ENCODE peak calls at places on chromosome 13, in six cellular contexts. U is upper lobe of left lung, X is suprapubic skin, A is transverse colon, P is left ventricle myocardium inferior, L is prostate gland. O is an unnamed sample.

GRCh38 chr13:46062190-46062589 is 9.6 kb upstream of the ZC3H13 start:
- DNase-seq in U (no peak), X (no peak), A (no peak), P (no peak), L (no peak), O (no peak)

GRCh38 chr13:51815848-51816247 is 11.9 kb upstream of the DHRS12 start:
- DNase-seq in U (peak), X (no peak), A (no peak), P (no peak), L (no peak), O (no peak)

GRCh38 chr13:109715902-109716301 is 70.5 kb downstream of the IRS2 start:
- DNase-seq in U (no peak), X (no peak), A (no peak), P (no peak), L (no peak), O (no peak)

GRCh38 chr13:102128216-102128800 is 273.5 kb downstream of the FGF14 start:
- DNase-seq in U (no peak), X (no peak), A (no peak), P (no peak), L (peak), O (no peak)

GRCh38 chr13:79451500-79451962 is 29.4 kb upstream of the NDFIP2 start:
- DNase-seq in U (no peak), X (no peak), A (peak), P (no peak), L (no peak), O (no peak)

GRCh38 chr13:90686438-90686837 is 661.0 kb upstream of the MIR17HG start:
- DNase-seq in U (no peak), X (no peak), A (no peak), P (no peak), L (no peak), O (no peak)

GRCh38 chr13:29125145-29125933 is 305.2 kb downstream of the MTUS2 start:
- DNase-seq in U (no peak), X (no peak), A (no peak), P (no peak), L (no peak), O (no peak)

GRCh38 chr13:30618186-30618937 is 642 bp downstream of the USPL1 start:
- DNase-seq in U (no peak), X (peak), A (peak), P (no peak), L (peak), O (no peak)

GRCh38 chr13:22770891-22771290 is 409.9 kb upstream of the SGCG start:
- DNase-seq in U (peak), X (no peak), A (no peak), P (no peak), L (no peak), O (no peak)

GRCh38 chr13:114023716-114024602 is 50.1 kb upstream of the C13orf46 start:
- DNase-seq in U (peak), X (no peak), A (no peak), P (no peak), L (no peak), O (no peak)

GRCh38 chr13:23617551-23618014 is 47.4 kb downstream of the TNFRSF19 start:
- DNase-seq in U (no peak), X (no peak), A (no peak), P (no peak), L (no peak), O (no peak)

GRCh38 chr13:60655268-60655667 is 258.2 kb downstream of the TDRD3 start:
- DNase-seq in U (no peak), X (no peak), A (no peak), P (no peak), L (no peak), O (no peak)

GRCh38 chr13:60654405-60654804 is 257.4 kb downstream of the TDRD3 start:
- DNase-seq in U (no peak), X (no peak), A (no peak), P (peak), L (peak), O (no peak)
- TF ChIP-seq CTCF in U (peak), X (peak), A (no peak), P (peak), L (peak), O (no peak)

GRCh38 chr13:36712785-36713184 is 39.0 kb downstream of the SERTM1 start:
- DNase-seq in U (no peak), X (no peak), A (no peak), P (no peak), L (no peak), O (no peak)
- H3K27ac ChIP-seq in U (no peak), X (no peak), A (no peak), P (no peak), L (no peak), O (no peak)

GRCh38 chr13:20190481-20191310 is 2.0 kb downstream of the GJB2 start:
- DNase-seq in U (no peak), X (no peak), A (no peak), P (no peak), L (no peak), O (no peak)

GRCh38 chr13:20192470-20193141 is at the start of gene GJB2:
- DNase-seq in U (peak), X (no peak), A (peak), P (no peak), L (no peak), O (no peak)

GRCh38 chr13:20193142-20193923 is 595 bp upstream of the GJB2 start:
- DNase-seq in U (peak), X (no peak), A (no peak), P (no peak), L (no peak), O (no peak)

GRCh38 chr13:20191902-20192469 is 752 bp downstream of the GJB2 start:
- DNase-seq in U (no peak), X (no peak), A (peak), P (no peak), L (no peak), O (peak)

DNA sequence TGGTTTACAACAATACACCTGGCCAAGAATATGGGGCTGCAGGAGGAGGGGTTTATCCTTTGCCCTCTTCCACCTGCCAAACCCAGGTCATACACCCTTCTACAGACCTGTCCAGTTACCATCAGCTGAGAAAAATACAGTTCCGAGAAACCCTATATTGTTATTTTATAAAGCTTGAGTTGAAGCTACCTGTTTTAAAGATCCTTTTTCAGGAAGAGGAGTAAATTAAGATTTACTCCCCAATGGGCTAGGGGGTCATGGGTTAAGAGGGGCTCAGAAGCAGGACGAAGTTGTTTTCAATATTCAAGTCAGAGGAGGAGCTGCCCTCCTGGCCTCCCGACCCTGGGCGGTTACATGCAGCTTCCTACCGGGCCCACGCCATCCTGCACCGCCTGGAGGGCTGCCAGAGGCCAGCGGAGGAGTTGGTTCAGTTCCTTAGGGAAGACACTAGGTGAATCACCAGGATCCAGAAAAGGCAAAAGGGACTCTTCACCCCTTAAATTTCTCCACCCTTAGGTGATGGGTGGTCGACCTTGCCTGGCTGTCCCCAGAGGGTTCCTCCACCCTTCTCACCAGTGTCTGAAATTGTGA is 1.3 kb downstream of the GJB2 start:
- DNase-seq in U (peak), X (no peak), A (peak), P (no peak), L (no peak), O (no peak)
- H3K4me3 ChIP-seq in U (no peak), X (peak), A (peak), P (peak), L (no peak), O (peak)

GRCh38 chr13:27280841-27281240 is 10.2 kb downstream of the RASL11A start:
- DNase-seq in U (no peak), X (no peak), A (no peak), P (no peak), L (no peak), O (no peak)

GRCh38 chr13:27283906-27284523 is 13.4 kb downstream of the RASL11A start:
- DNase-seq in U (no peak), X (no peak), A (peak), P (no peak), L (no peak), O (no peak)

GRCh38 chr13:27280009-27280646 is 9.5 kb downstream of the RASL11A start:
- DNase-seq in U (no peak), X (no peak), A (no peak), P (no peak), L (no peak), O (no peak)

GRCh38 chr13:27279506-27279905 is 8.9 kb downstream of the RASL11A start:
- DNase-seq in U (no peak), X (no peak), A (no peak), P (no peak), L (no peak), O (no peak)

DNA sequence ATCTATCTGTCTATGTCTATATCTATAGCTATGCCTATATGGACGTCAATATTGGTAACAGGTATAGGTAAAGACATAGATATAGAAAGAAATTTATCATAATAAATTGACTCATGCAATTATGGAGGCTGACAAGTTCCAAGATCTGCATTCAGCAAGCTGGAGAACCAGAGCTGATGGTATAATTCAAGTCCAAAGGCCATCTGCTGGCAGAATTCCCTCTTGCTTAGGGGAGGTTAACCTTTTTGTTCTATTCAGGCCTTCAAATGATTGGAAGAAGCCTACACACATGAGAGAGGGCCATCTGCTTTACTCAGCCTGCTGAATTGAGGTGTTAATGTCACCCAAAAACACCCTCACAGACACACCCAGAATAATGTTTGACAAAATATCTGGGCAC is 10.8 kb downstream of the RASL11A start:
- DNase-seq in U (no peak), X (no peak), A (peak), P (no peak), L (no peak), O (no peak)
- TF ChIP-seq CTCF in U (no peak), X (no peak), A (no peak), P (no peak), L (no peak), O (no peak)